ENCODE peak calls at places on chromosome 9, in nine cellular contexts. J, U, R, H, S, F, W, P and X are unnamed samples.
A peak's percentile ranks its signal among the peaks of the same experiment; 100 is the strongest.

GRCh38 chr9:14992516-14992915 is 82.3 kb upstream of the FREM1 start:
- DNase-seq in J (no peak), U (no peak), R (no peak), H (no peak), S (no peak), F (no peak), W (no peak), P (no peak), X (no peak)

GRCh38 chr9:130906727-130907416 is 10.3 kb upstream of the QRFP start:
- DNase-seq in J (no peak), U (no peak), R (no peak), H (no peak), S (no peak), F (no peak), W (no peak), P (no peak), X (no peak)

GRCh38 chr9:2017209-2017458 is 2.0 kb downstream of the SMARCA2 start:
- DNase-seq in J (no peak), U (no peak), R (peak; percentile 49), H (no peak), S (no peak), F (no peak), W (no peak), P (no peak), X (no peak)

GRCh38 chr9:81563739-81564138 is 125.6 kb downstream of the TLE1 start:
- DNase-seq in J (no peak), U (no peak), R (no peak), H (no peak), S (no peak), F (no peak), W (no peak), P (no peak), X (no peak)

GRCh38 chr9:133619791-133620190 is 10.6 kb upstream of the FAM163B start:
- DNase-seq in J (no peak), U (no peak), R (no peak), H (no peak), S (peak; percentile 72), F (no peak), W (no peak), P (no peak), X (no peak)

GRCh38 chr9:69932901-69933300 is 110.7 kb upstream of the MAMDC2 start:
- DNase-seq in J (no peak), U (no peak), R (no peak), H (no peak), S (no peak), F (peak; percentile 57), W (no peak), P (peak; percentile 13), X (no peak)

GRCh38 chr9:80157561-80157983 is 585.8 kb downstream of the TLE4 start:
- DNase-seq in J (no peak), U (no peak), R (no peak), H (no peak), S (no peak), F (no peak), W (no peak), P (no peak), X (no peak)

GRCh38 chr9:124358617-124359016 is 56.6 kb downstream of the PSMB7 start:
- DNase-seq in J (no peak), U (no peak), R (no peak), H (no peak), S (no peak), F (no peak), W (no peak), P (no peak), X (no peak)

GRCh38 chr9:133031130-133031422 is 279 bp downstream of the GTF3C5 start:
- DNase-seq in J (no peak), U (no peak), R (no peak), H (no peak), S (no peak), F (peak; percentile 47), W (no peak), P (no peak), X (no peak)

GRCh38 chr9:89802809-89803355 is 198.1 kb downstream of the GADD45G start:
- DNase-seq in J (no peak), U (no peak), R (no peak), H (no peak), S (no peak), F (no peak), W (no peak), P (no peak), X (no peak)

GRCh38 chr9:107210775-107211174 is 72.3 kb upstream of the RAD23B start:
- DNase-seq in J (no peak), U (no peak), R (no peak), H (no peak), S (no peak), F (no peak), W (no peak), P (no peak), X (no peak)

GRCh38 chr9:129549684-129550083 is 71.2 kb downstream of the C9orf50 start:
- DNase-seq in J (no peak), U (no peak), R (peak; percentile 74), H (peak; percentile 75), S (no peak), F (no peak), W (no peak), P (no peak), X (peak; percentile 84)